ENCODE peak calls at places on chromosomes 7 and 10, in six cellular contexts. One of them, this sample, is unnamed.

GRCh38 chr10:72194949-72195348 is 20.9 kb upstream of the ANAPC16 start:
- DNase-seq in adrenal gland: no peak
- DNase-seq in ovary: no peak
- DNase-seq in lower lobe of right lung: no peak
- DNase-seq in upper lobe of right lung: no peak
- DNase-seq in CD8-positive, alpha-beta T cell: no peak
- DNase-seq in this sample: no peak

GRCh38 chr7:112622159-112622715 is 141.4 kb downstream of the LSMEM1 start:
- DNase-seq in adrenal gland: no peak
- DNase-seq in ovary: no peak
- DNase-seq in upper lobe of right lung: no peak
- DNase-seq in CD8-positive, alpha-beta T cell: no peak
- DNase-seq in lower lobe of right lung: no peak
- DNase-seq in this sample: no peak

GRCh38 chr7:133282094-133282493 is 29.2 kb downstream of the EXOC4 start:
- DNase-seq in ovary: no peak
- DNase-seq in CD8-positive, alpha-beta T cell: no peak
- DNase-seq in upper lobe of right lung: no peak
- DNase-seq in adrenal gland: no peak
- DNase-seq in lower lobe of right lung: no peak
- DNase-seq in this sample: no peak

GRCh38 chr10:1036341-1036791 is 10.7 kb upstream of the IDI2 start:
- DNase-seq in CD8-positive, alpha-beta T cell: no peak
- DNase-seq in lower lobe of right lung: no peak
- DNase-seq in adrenal gland: no peak
- DNase-seq in upper lobe of right lung: no peak
- DNase-seq in ovary: no peak
- DNase-seq in this sample: no peak

GRCh38 chr7:137801003-137801402 is 45.8 kb downstream of the DGKI start:
- DNase-seq in upper lobe of right lung: no peak
- DNase-seq in CD8-positive, alpha-beta T cell: no peak
- DNase-seq in ovary: no peak
- DNase-seq in lower lobe of right lung: no peak
- DNase-seq in adrenal gland: no peak
- DNase-seq in this sample: no peak

GRCh38 chr7:42414028-42414427 is 177.0 kb upstream of the GLI3 start:
- DNase-seq in adrenal gland: no peak
- DNase-seq in CD8-positive, alpha-beta T cell: no peak
- DNase-seq in lower lobe of right lung: no peak
- DNase-seq in ovary: no peak
- DNase-seq in upper lobe of right lung: no peak
- DNase-seq in this sample: no peak

GRCh38 chr10:72097448-72098300 is 9.3 kb upstream of the SPOCK2 start:
- DNase-seq in ovary: no peak
- DNase-seq in CD8-positive, alpha-beta T cell: no peak
- DNase-seq in lower lobe of right lung: no peak
- DNase-seq in adrenal gland: peak; percentile 70
- DNase-seq in upper lobe of right lung: no peak
- DNase-seq in this sample: no peak

GRCh38 chr7:20745716-20746115 is 41.0 kb downstream of the SP8 start:
- DNase-seq in lower lobe of right lung: no peak
- DNase-seq in ovary: no peak
- DNase-seq in upper lobe of right lung: no peak
- DNase-seq in CD8-positive, alpha-beta T cell: no peak
- DNase-seq in adrenal gland: no peak
- DNase-seq in this sample: peak; percentile 20

GRCh38 chr10:112332509-112333228 is 41.2 kb upstream of the ACSL5 start:
- DNase-seq in ovary: no peak
- DNase-seq in adrenal gland: no peak
- DNase-seq in upper lobe of right lung: peak; percentile 79
- DNase-seq in CD8-positive, alpha-beta T cell: no peak
- DNase-seq in lower lobe of right lung: peak; percentile 61
- DNase-seq in this sample: no peak

GRCh38 chr7:49580000-49580399 is 193.4 kb upstream of the VWC2 start:
- DNase-seq in adrenal gland: no peak
- DNase-seq in CD8-positive, alpha-beta T cell: no peak
- DNase-seq in ovary: no peak
- DNase-seq in lower lobe of right lung: no peak
- DNase-seq in upper lobe of right lung: no peak
- DNase-seq in this sample: peak; percentile 6

GRCh38 chr10:100731603-100732596 is 13.5 kb upstream of the PAX2 start:
- DNase-seq in adrenal gland: no peak
- DNase-seq in upper lobe of right lung: peak; percentile 28
- DNase-seq in CD8-positive, alpha-beta T cell: no peak
- DNase-seq in ovary: no peak
- DNase-seq in lower lobe of right lung: no peak
- DNase-seq in this sample: no peak

GRCh38 chr7:665751-666453 is 60.6 kb upstream of the DNAAF5 start:
- DNase-seq in CD8-positive, alpha-beta T cell: no peak
- DNase-seq in lower lobe of right lung: no peak
- DNase-seq in ovary: peak; percentile 68
- DNase-seq in upper lobe of right lung: peak; percentile 54
- DNase-seq in adrenal gland: no peak
- DNase-seq in this sample: no peak
- TF ChIP-seq CTCF in CD8-positive, alpha-beta T cell: no peak
- TF ChIP-seq CTCF in lower lobe of right lung: no peak
- TF ChIP-seq CTCF in ovary: peak; percentile 49
- TF ChIP-seq CTCF in upper lobe of right lung: no peak
- TF ChIP-seq CTCF in adrenal gland: no peak
- TF ChIP-seq CTCF in this sample: peak; percentile 22

GRCh38 chr10:132039371-132039770 is 26.4 kb upstream of the JAKMIP3 start:
- DNase-seq in CD8-positive, alpha-beta T cell: no peak
- DNase-seq in ovary: no peak
- DNase-seq in upper lobe of right lung: no peak
- DNase-seq in lower lobe of right lung: no peak
- DNase-seq in adrenal gland: no peak
- DNase-seq in this sample: no peak
- H3K27me3 ChIP-seq in CD8-positive, alpha-beta T cell: peaks cover 3% of the 10 kb centered on the region
- H3K27me3 ChIP-seq in ovary: no peaks in the 10 kb centered on the region
- H3K27me3 ChIP-seq in upper lobe of right lung: peaks cover 77% of the 10 kb centered on the region
- H3K27me3 ChIP-seq in lower lobe of right lung: peaks cover 85% of the 10 kb centered on the region
- H3K27me3 ChIP-seq in adrenal gland: peaks cover 29% of the 10 kb centered on the region
- H3K27me3 ChIP-seq in this sample: peaks cover 19% of the 10 kb centered on the region

GRCh38 chr7:94295805-94296204 is 98.9 kb upstream of the COL1A2 start:
- DNase-seq in CD8-positive, alpha-beta T cell: no peak
- DNase-seq in upper lobe of right lung: no peak
- DNase-seq in lower lobe of right lung: no peak
- DNase-seq in adrenal gland: no peak
- DNase-seq in ovary: peak; percentile 20
- DNase-seq in this sample: no peak
- H3K27ac ChIP-seq in CD8-positive, alpha-beta T cell: no peak overlapping the region
- H3K27ac ChIP-seq in upper lobe of right lung: peak overlapping the region; percentile 45
- H3K27ac ChIP-seq in lower lobe of right lung: peak overlapping the region; percentile 59
- H3K27ac ChIP-seq in adrenal gland: no peak overlapping the region
- H3K27ac ChIP-seq in ovary: peak overlapping the region; percentile 84
- H3K27ac ChIP-seq in this sample: no peak overlapping the region

GRCh38 chr7:99601656-99602310 is 3.7 kb downstream of the TMEM225B start:
- DNase-seq in upper lobe of right lung: no peak
- DNase-seq in ovary: no peak
- DNase-seq in CD8-positive, alpha-beta T cell: no peak
- DNase-seq in lower lobe of right lung: no peak
- DNase-seq in adrenal gland: no peak
- DNase-seq in this sample: no peak
- TF ChIP-seq CTCF in upper lobe of right lung: no peak
- TF ChIP-seq CTCF in ovary: no peak
- TF ChIP-seq CTCF in CD8-positive, alpha-beta T cell: no peak
- TF ChIP-seq CTCF in lower lobe of right lung: no peak
- TF ChIP-seq CTCF in adrenal gland: no peak
- TF ChIP-seq CTCF in this sample: peak; percentile 32